ENCODE peak calls at places on chromosomes 13 and 19, in seven cellular contexts. I, H, V, U, D, K and B are unnamed samples.

GRCh38 chr19:29277107-29277506 is 64.2 kb upstream of the UQCRFS1 start:
- DNase-seq in I (no peak), H (peak), V (no peak), U (no peak), D (peak), K (peak), B (no peak)

GRCh38 chr13:20461481-20461859 is 64.2 kb downstream of the CRYL1 start:
- DNase-seq in I (peak), H (no peak), V (no peak), U (peak), D (no peak), K (peak), B (peak)

GRCh38 chr19:45768644-45769053 is 403 bp downstream of the SIX5 start:
- DNase-seq in I (peak), H (no peak), V (no peak), U (peak), D (peak), K (no peak), B (no peak)

GRCh38 chr13:73274147-73274546 is 215.3 kb downstream of the KLF5 start:
- DNase-seq in I (peak), H (no peak), V (no peak), U (peak), D (no peak), K (no peak), B (no peak)

GRCh38 chr13:21670006-21670882 is 629 bp upstream of the FGF9 start:
- DNase-seq in I (peak), H (peak), V (peak), U (peak), D (peak), K (peak), B (no peak)

GRCh38 chr19:15101479-15102082 is 5.6 kb upstream of the SYDE1 start:
- DNase-seq in I (no peak), H (peak), V (no peak), U (peak), D (peak), K (peak), B (peak)

GRCh38 chr19:628168-628567 is 5.2 kb downstream of the POLRMT start:
- DNase-seq in I (no peak), H (no peak), V (peak), U (no peak), D (no peak), K (no peak), B (no peak)

GRCh38 chr19:50515168-50515561 is 1.5 kb upstream of the ASPDH start:
- DNase-seq in I (no peak), H (no peak), V (no peak), U (no peak), D (no peak), K (no peak), B (no peak)

GRCh38 chr19:55165952-55166529 is 372 bp downstream of the DNAAF3 start:
- DNase-seq in I (peak), H (peak), V (peak), U (peak), D (peak), K (peak), B (peak)

GRCh38 chr13:83221813-83222241 is 660.4 kb downstream of the SLITRK1 start:
- DNase-seq in I (peak), H (no peak), V (no peak), U (peak), D (no peak), K (peak), B (peak)

GRCh38 chr19:54164369-54165068 is 5.0 kb upstream of the LENG1 start:
- DNase-seq in I (no peak), H (peak), V (no peak), U (peak), D (peak), K (no peak), B (peak)

GRCh38 chr13:99214691-99215090 is 14.0 kb downstream of the UBAC2 start:
- DNase-seq in I (no peak), H (no peak), V (no peak), U (no peak), D (no peak), K (no peak), B (no peak)

GRCh38 chr19:43779147-43779819 is 1.5 kb downstream of the KCNN4 start:
- DNase-seq in I (no peak), H (no peak), V (no peak), U (no peak), D (no peak), K (peak), B (no peak)

GRCh38 chr13:33009019-33009418 is 7.2 kb upstream of the KL start:
- DNase-seq in I (no peak), H (no peak), V (no peak), U (no peak), D (no peak), K (no peak), B (no peak)

GRCh38 chr13:29803221-29803620 is 47.2 kb downstream of the UBL3 start:
- DNase-seq in I (no peak), H (no peak), V (no peak), U (no peak), D (no peak), K (no peak), B (no peak)

GRCh38 chr19:7067716-7068115 is 1.8 kb upstream of the ZNF557 start:
- DNase-seq in I (peak), H (no peak), V (no peak), U (peak), D (no peak), K (no peak), B (no peak)

GRCh38 chr19:2228157-2229030 is 7.7 kb downstream of the PLEKHJ1 start:
- DNase-seq in I (no peak), H (no peak), V (no peak), U (no peak), D (no peak), K (no peak), B (no peak)

GRCh38 chr13:93420887-93421286 is 194.3 kb downstream of the GPC6 start:
- DNase-seq in I (no peak), H (no peak), V (no peak), U (no peak), D (no peak), K (no peak), B (no peak)

GRCh38 chr13:49053899-49054298 is 78.2 kb downstream of the FNDC3A start:
- DNase-seq in I (no peak), H (no peak), V (no peak), U (no peak), D (no peak), K (no peak), B (no peak)

GRCh38 chr19:29491491-29491890 is 34.3 kb upstream of the VSTM2B start:
- DNase-seq in I (no peak), H (no peak), V (no peak), U (no peak), D (no peak), K (no peak), B (no peak)

GRCh38 chr13:109790071-109790470 is 3.7 kb upstream of the IRS2 start:
- DNase-seq in I (peak), H (no peak), V (no peak), U (no peak), D (no peak), K (no peak), B (no peak)

GRCh38 chr19:12757544-12758274 is 6.1 kb downstream of the BEST2 start:
- DNase-seq in I (peak), H (peak), V (peak), U (peak), D (peak), K (peak), B (peak)

GRCh38 chr13:41384749-41385503 is 72.4 kb upstream of the RGCC start:
- DNase-seq in I (peak), H (no peak), V (no peak), U (peak), D (no peak), K (no peak), B (peak)

GRCh38 chr19:7862413-7862951 is 11.7 kb downstream of the PRR36 start:
- DNase-seq in I (no peak), H (peak), V (no peak), U (peak), D (peak), K (no peak), B (no peak)

GRCh38 chr13:110340812-110341444 is 33.8 kb downstream of the COL4A2 start:
- DNase-seq in I (peak), H (peak), V (no peak), U (peak), D (no peak), K (peak), B (no peak)

GRCh38 chr13:33235078-33235477 is 50.5 kb downstream of the STARD13 start:
- DNase-seq in I (peak), H (no peak), V (no peak), U (peak), D (no peak), K (no peak), B (peak)

GRCh38 chr19:42201489-42202289 is 15.8 kb downstream of the DEDD2 start:
- DNase-seq in I (no peak), H (no peak), V (no peak), U (no peak), D (peak), K (no peak), B (no peak)

GRCh38 chr19:47098608-47099007 is 15.0 kb downstream of the ZC3H4 start:
- DNase-seq in I (no peak), H (no peak), V (no peak), U (no peak), D (no peak), K (no peak), B (no peak)

GRCh38 chr13:109166807-109167206 is 537.4 kb downstream of the MYO16 start:
- DNase-seq in I (no peak), H (no peak), V (no peak), U (no peak), D (no peak), K (no peak), B (no peak)

GRCh38 chr19:45800009-45800553 is 7.4 kb upstream of the DMWD start:
- DNase-seq in I (peak), H (no peak), V (no peak), U (peak), D (no peak), K (peak), B (no peak)

GRCh38 chr13:98492335-98493034 is 84.4 kb downstream of the STK24 start:
- DNase-seq in I (no peak), H (no peak), V (no peak), U (peak), D (no peak), K (no peak), B (no peak)

GRCh38 chr19:5792224-5792623 is 1.3 kb upstream of the DUS3L start:
- DNase-seq in I (no peak), H (no peak), V (no peak), U (no peak), D (no peak), K (no peak), B (no peak)

GRCh38 chr19:40609561-40610395 is 8.6 kb downstream of the LTBP4 start:
- DNase-seq in I (no peak), H (peak), V (peak), U (peak), D (peak), K (no peak), B (no peak)

GRCh38 chr13:33518442-33518841 is 232.9 kb upstream of the STARD13 start:
- DNase-seq in I (no peak), H (no peak), V (no peak), U (no peak), D (no peak), K (no peak), B (no peak)

GRCh38 chr13:111390522-111391270 is 70.3 kb downstream of the TEX29 start:
- DNase-seq in I (no peak), H (no peak), V (no peak), U (no peak), D (no peak), K (no peak), B (no peak)

GRCh38 chr19:47778954-47779351 is 450 bp downstream of the SELENOW start:
- DNase-seq in I (no peak), H (no peak), V (no peak), U (no peak), D (peak), K (no peak), B (no peak)